ENCODE peak calls at places on chromosomes 3 and 15, in four cellular contexts. E is tibial artery, Z is GM13977, X is lower leg skin. F is an unnamed sample.

GRCh38 chr3:42061711-42062408 is 29.3 kb upstream of the TRAK1 start:
- DNase-seq in E (peak), Z (no peak), X (peak), F (no peak)

GRCh38 chr15:76062282-76062681 is 2.5 kb downstream of the TMEM266 start:
- DNase-seq in E (no peak), Z (no peak), X (no peak), F (no peak)

GRCh38 chr3:179196700-179197099 is 48.5 kb downstream of the PIK3CA start:
- DNase-seq in E (no peak), Z (no peak), X (no peak), F (no peak)

GRCh38 chr3:153069598-153069997 is 92.4 kb upstream of the RAP2B start:
- DNase-seq in E (no peak), Z (no peak), X (no peak), F (no peak)

GRCh38 chr15:92683511-92683834 is 27.9 kb upstream of the FAM174B start:
- DNase-seq in E (no peak), Z (no peak), X (no peak), F (no peak)

GRCh38 chr15:75620776-75621536 is 4.6 kb downstream of the SNUPN start:
- DNase-seq in E (peak), Z (no peak), X (peak), F (peak)

GRCh38 chr3:107806021-107806420 is 283.3 kb downstream of the BBX start:
- DNase-seq in E (no peak), Z (no peak), X (no peak), F (no peak)

GRCh38 chr3:141797167-141797773 is 34.1 kb downstream of the GRK7 start:
- DNase-seq in E (peak), Z (peak), X (no peak), F (no peak)

GRCh38 chr15:101310508-101310907 is 15.5 kb upstream of the SNRPA1 start:
- DNase-seq in E (no peak), Z (no peak), X (no peak), F (no peak)

GRCh38 chr3:128585189-128585588 is 65.4 kb downstream of the RPN1 start:
- DNase-seq in E (no peak), Z (no peak), X (no peak), F (no peak)

GRCh38 chr15:96353931-96354730 is 23.6 kb downstream of the NR2F2 start:
- DNase-seq in E (peak), Z (no peak), X (no peak), F (no peak)

GRCh38 chr3:10713656-10714055 is 102.4 kb upstream of the SLC6A11 start:
- DNase-seq in E (no peak), Z (no peak), X (no peak), F (no peak)

GRCh38 chr3:10119376-10119775 is 3.9 kb downstream of the BRK1 start:
- DNase-seq in E (no peak), Z (no peak), X (no peak), F (no peak)

GRCh38 chr3:57691411-57692133 is 1.3 kb downstream of the DENND6A start:
- DNase-seq in E (no peak), Z (no peak), X (no peak), F (peak)

GRCh38 chr3:59246719-59247401 is 197.0 kb upstream of the CFAP20DC start:
- DNase-seq in E (no peak), Z (peak), X (no peak), F (no peak)

GRCh38 chr3:127751163-127751621 is 71.1 kb downstream of the MGLL start:
- DNase-seq in E (no peak), Z (no peak), X (no peak), F (no peak)

GRCh38 chr3:119600732-119601131 is 3.0 kb downstream of the PLA1A start:
- DNase-seq in E (no peak), Z (peak), X (no peak), F (peak)

GRCh38 chr3:129353589-129353941 is 74.9 kb downstream of the EFCAB12 start:
- DNase-seq in E (no peak), Z (no peak), X (no peak), F (no peak)

GRCh38 chr15:39669671-39670070 is 88.8 kb downstream of the THBS1 start:
- DNase-seq in E (no peak), Z (no peak), X (no peak), F (no peak)

GRCh38 chr3:146342971-146343370 is 92.1 kb upstream of the PLSCR4 start:
- DNase-seq in E (no peak), Z (no peak), X (no peak), F (no peak)

GRCh38 chr15:95929232-95929846 is 401.2 kb upstream of the NR2F2 start:
- DNase-seq in E (no peak), Z (peak), X (no peak), F (peak)

GRCh38 chr3:127097009-127097350 is 96.0 kb upstream of the PRR23E start:
- DNase-seq in E (no peak), Z (no peak), X (no peak), F (no peak)

GRCh38 chr3:28317438-28318022 is 31.0 kb upstream of the ZCWPW2 start:
- DNase-seq in E (no peak), Z (peak), X (no peak), F (peak)

GRCh38 chr15:81722982-81723381 is 322.8 kb downstream of the MEX3B start:
- DNase-seq in E (no peak), Z (no peak), X (no peak), F (no peak)

DNA sequence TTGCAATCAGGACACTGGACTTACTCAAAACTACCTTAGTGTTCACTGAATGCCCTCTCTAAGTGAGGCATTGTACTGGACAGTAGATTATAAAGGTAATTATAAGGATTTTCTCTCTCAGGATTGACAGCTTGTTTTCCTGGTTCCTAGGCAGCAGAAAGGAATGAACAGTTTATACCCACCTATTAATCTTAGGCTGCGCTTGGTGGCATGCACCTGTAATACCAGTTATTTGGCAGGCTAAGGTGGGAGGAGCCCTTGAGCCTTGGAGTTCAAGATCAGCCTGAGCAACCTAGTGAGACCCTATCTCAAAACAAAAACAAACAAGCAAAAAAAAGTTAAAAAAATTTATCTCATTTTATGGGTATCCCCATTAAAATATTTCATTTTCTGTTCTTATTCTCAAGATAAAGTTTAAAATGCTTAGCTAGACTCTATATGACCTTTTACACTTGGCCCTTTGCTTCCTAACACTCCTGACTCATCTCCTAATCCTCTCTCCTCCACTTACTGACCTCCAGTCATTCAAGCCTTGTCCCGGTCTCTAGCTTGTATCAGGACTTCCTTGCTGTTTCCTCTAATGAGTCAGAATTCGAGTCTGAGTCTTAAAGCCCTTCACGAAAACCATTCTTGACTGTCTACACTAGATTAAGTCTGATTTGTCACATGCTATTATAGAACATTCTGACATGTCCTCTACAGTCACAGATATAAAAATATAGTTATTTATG is 348.6 kb downstream of the NLGN1 start:
- DNase-seq in E (no peak), Z (no peak), X (no peak), F (no peak)
- TF ChIP-seq CTCF in E (no peak), Z (no peak), X (no peak), F (no peak)

GRCh38 chr3:137343283-137343682 is 385.5 kb downstream of the IL20RB start:
- DNase-seq in E (no peak), Z (no peak), X (no peak), F (no peak)

GRCh38 chr3:137347817-137348368 is 390.1 kb downstream of the IL20RB start:
- DNase-seq in E (no peak), Z (no peak), X (no peak), F (no peak)

GRCh38 chr3:137349949-137350348 is 392.2 kb downstream of the IL20RB start:
- DNase-seq in E (no peak), Z (no peak), X (no peak), F (no peak)

DNA sequence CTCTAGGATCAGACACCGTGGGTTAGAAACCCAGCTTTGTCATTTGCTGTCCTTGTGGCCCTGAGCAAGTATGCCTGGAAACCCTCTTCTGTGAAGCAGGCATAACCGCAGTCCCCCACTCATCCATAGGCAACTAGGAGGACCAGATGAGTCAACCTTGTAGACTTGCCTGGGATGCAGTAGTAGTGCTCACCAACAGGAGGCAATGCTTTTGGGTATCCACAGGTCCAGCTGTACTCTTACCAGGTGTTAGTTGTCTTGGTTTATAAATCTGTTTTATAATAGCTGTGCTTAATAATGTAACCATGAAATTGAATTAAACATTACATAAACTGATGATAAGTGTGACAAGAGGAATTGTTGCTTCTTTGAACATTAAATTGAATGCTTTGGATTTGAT is 389.3 kb downstream of the IL20RB start:
- DNase-seq in E (no peak), Z (no peak), X (no peak), F (no peak)
- TF ChIP-seq CTCF in E (no peak), Z (peak), X (no peak), F (no peak)

GRCh38 chr3:149770246-149770645 is 18.0 kb upstream of the COMMD2 start:
- DNase-seq in E (no peak), Z (no peak), X (no peak), F (no peak)
- TF ChIP-seq CTCF in E (no peak), Z (no peak), X (no peak), F (no peak)

GRCh38 chr15:89776274-89777072 is at the start of gene MESP2:
- DNase-seq in E (peak), Z (peak), X (peak), F (peak)
- TF ChIP-seq CTCF in E (peak), Z (peak), X (no peak), F (no peak)

GRCh38 chr3:29338981-29339833 is 58.3 kb downstream of the RBMS3 start:
- DNase-seq in E (no peak), Z (no peak), X (no peak), F (no peak)
- TF ChIP-seq CTCF in E (no peak), Z (no peak), X (no peak), F (no peak)

DNA sequence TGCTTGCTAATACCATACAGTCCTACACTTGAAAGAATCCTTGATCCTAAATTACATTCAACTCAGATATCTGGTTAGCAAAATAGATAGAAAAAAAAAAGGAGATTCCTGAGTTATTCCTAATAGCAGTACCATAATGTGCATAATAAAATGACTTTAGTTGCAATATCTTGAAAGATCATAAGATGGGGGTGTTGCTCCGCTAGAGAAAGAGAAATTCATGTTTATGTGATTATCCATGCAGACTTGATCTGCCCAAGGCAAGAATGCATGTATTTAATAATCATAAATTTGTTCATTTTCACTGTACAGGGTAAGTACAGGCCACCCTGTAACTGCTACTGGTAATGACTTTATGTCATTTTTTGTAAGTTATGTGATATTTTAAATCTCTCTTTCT is 84.7 kb downstream of the HCN4 start:
- DNase-seq in E (no peak), Z (no peak), X (no peak), F (no peak)
- TF ChIP-seq CTCF in E (peak), Z (peak), X (no peak), F (no peak)